ENCODE peak calls at places on chromosomes 1 and 21, in seven cellular contexts. One of them, this sample, is unnamed.
A peak's percentile ranks its signal among the peaks of the same experiment; 100 is the strongest.

GRCh38 chr21:14977814-14978213 is 87.0 kb downstream of the NRIP1 start:
- DNase-seq in foreskin fibroblast: no peak
- DNase-seq in cardiac fibroblast: no peak
- DNase-seq in MM.1S: no peak
- DNase-seq in thyroid gland: peak; percentile 27
- DNase-seq in HCT116: no peak
- DNase-seq in dorsolateral prefrontal cortex: no peak
- DNase-seq in this sample: no peak

GRCh38 chr1:169443923-169444322 is 16.6 kb upstream of the CCDC181 start:
- DNase-seq in foreskin fibroblast: no peak
- DNase-seq in cardiac fibroblast: no peak
- DNase-seq in MM.1S: no peak
- DNase-seq in thyroid gland: no peak
- DNase-seq in HCT116: no peak
- DNase-seq in dorsolateral prefrontal cortex: no peak
- DNase-seq in this sample: no peak

GRCh38 chr1:155570593-155570990 is 8.0 kb upstream of the ASH1L start:
- DNase-seq in foreskin fibroblast: no peak
- DNase-seq in cardiac fibroblast: peak; percentile 3
- DNase-seq in MM.1S: no peak
- DNase-seq in thyroid gland: no peak
- DNase-seq in HCT116: no peak
- DNase-seq in dorsolateral prefrontal cortex: no peak
- DNase-seq in this sample: no peak

GRCh38 chr21:33325222-33326067 is 675 bp downstream of the IFNAR1 start:
- DNase-seq in foreskin fibroblast: peak; percentile 62
- DNase-seq in cardiac fibroblast: peak; percentile 77
- DNase-seq in MM.1S: peak; percentile 90
- DNase-seq in thyroid gland: peak; percentile 72
- DNase-seq in HCT116: no peak
- DNase-seq in dorsolateral prefrontal cortex: peak; percentile 60
- DNase-seq in this sample: no peak

GRCh38 chr1:51653127-51653526 is 36.2 kb downstream of the OSBPL9 start:
- DNase-seq in foreskin fibroblast: no peak
- DNase-seq in cardiac fibroblast: no peak
- DNase-seq in MM.1S: no peak
- DNase-seq in thyroid gland: no peak
- DNase-seq in HCT116: no peak
- DNase-seq in dorsolateral prefrontal cortex: no peak
- DNase-seq in this sample: no peak

GRCh38 chr1:153776352-153776751 is 1.1 kb downstream of the SLC27A3 start:
- DNase-seq in foreskin fibroblast: no peak
- DNase-seq in cardiac fibroblast: no peak
- DNase-seq in MM.1S: no peak
- DNase-seq in thyroid gland: peak; percentile 32
- DNase-seq in HCT116: no peak
- DNase-seq in dorsolateral prefrontal cortex: no peak
- DNase-seq in this sample: no peak

GRCh38 chr1:8862528-8862927 is 16.0 kb downstream of the ENO1 start:
- DNase-seq in foreskin fibroblast: no peak
- DNase-seq in cardiac fibroblast: no peak
- DNase-seq in MM.1S: no peak
- DNase-seq in thyroid gland: no peak
- DNase-seq in HCT116: no peak
- DNase-seq in dorsolateral prefrontal cortex: no peak
- DNase-seq in this sample: no peak

GRCh38 chr1:148318123-148318899 is 164.8 kb downstream of the PPIAL4G start:
- DNase-seq in foreskin fibroblast: no peak
- DNase-seq in cardiac fibroblast: peak; percentile 32
- DNase-seq in MM.1S: peak; percentile 84
- DNase-seq in thyroid gland: no peak
- DNase-seq in HCT116: no peak
- DNase-seq in dorsolateral prefrontal cortex: no peak
- DNase-seq in this sample: no peak

GRCh38 chr1:219880765-219881457 is 47.4 kb downstream of the SLC30A10 start:
- DNase-seq in foreskin fibroblast: no peak
- DNase-seq in cardiac fibroblast: no peak
- DNase-seq in MM.1S: no peak
- DNase-seq in thyroid gland: no peak
- DNase-seq in HCT116: no peak
- DNase-seq in dorsolateral prefrontal cortex: no peak
- DNase-seq in this sample: no peak

GRCh38 chr1:2205191-2205952 is 10.8 kb upstream of the FAAP20 start:
- DNase-seq in foreskin fibroblast: peak; percentile 93
- DNase-seq in cardiac fibroblast: peak; percentile 98
- DNase-seq in MM.1S: peak; percentile 86
- DNase-seq in thyroid gland: peak; percentile 96
- DNase-seq in HCT116: peak; percentile 86
- DNase-seq in dorsolateral prefrontal cortex: peak; percentile 94
- DNase-seq in this sample: peak; percentile 74

GRCh38 chr1:40478276-40478675 is 1.2 kb downstream of the ZFP69 start:
- DNase-seq in foreskin fibroblast: peak; percentile 4
- DNase-seq in cardiac fibroblast: no peak
- DNase-seq in MM.1S: no peak
- DNase-seq in thyroid gland: no peak
- DNase-seq in HCT116: no peak
- DNase-seq in dorsolateral prefrontal cortex: no peak
- DNase-seq in this sample: no peak

GRCh38 chr1:1038694-1039093 is 18.8 kb downstream of the AGRN start:
- DNase-seq in foreskin fibroblast: no peak
- DNase-seq in cardiac fibroblast: no peak
- DNase-seq in MM.1S: no peak
- DNase-seq in thyroid gland: no peak
- DNase-seq in HCT116: no peak
- DNase-seq in dorsolateral prefrontal cortex: no peak
- DNase-seq in this sample: no peak

GRCh38 chr1:227764019-227764391 is 28.8 kb downstream of the SNAP47 start:
- DNase-seq in foreskin fibroblast: no peak
- DNase-seq in cardiac fibroblast: no peak
- DNase-seq in MM.1S: no peak
- DNase-seq in thyroid gland: no peak
- DNase-seq in HCT116: no peak
- DNase-seq in dorsolateral prefrontal cortex: no peak
- DNase-seq in this sample: no peak

GRCh38 chr1:35726814-35727433 is 8.2 kb upstream of the C1orf216 start:
- DNase-seq in foreskin fibroblast: no peak
- DNase-seq in cardiac fibroblast: peak; percentile 76
- DNase-seq in MM.1S: peak; percentile 48
- DNase-seq in thyroid gland: peak; percentile 63
- DNase-seq in HCT116: peak; percentile 24
- DNase-seq in dorsolateral prefrontal cortex: peak; percentile 64
- DNase-seq in this sample: no peak

DNA sequence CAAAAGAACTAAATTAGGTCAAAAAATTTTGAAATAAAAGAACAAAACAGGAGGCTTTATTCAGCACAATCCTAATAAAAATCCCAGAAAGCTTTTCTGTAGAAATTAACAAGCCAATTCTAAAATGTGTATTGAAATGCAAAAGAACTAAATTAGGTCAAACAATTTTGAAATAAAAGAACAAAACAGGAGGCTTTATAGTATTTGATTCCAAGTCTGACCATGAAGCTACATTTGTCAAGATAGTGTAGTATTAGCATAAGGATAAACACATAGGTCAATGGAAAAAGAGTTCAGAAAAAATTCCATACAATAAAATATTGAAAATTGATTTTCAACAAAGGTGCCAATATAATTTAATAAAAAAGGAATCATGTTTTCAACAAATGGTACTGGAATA is 10.8 kb downstream of the LRRC40 start:
- DNase-seq in foreskin fibroblast: no peak
- DNase-seq in cardiac fibroblast: no peak
- DNase-seq in MM.1S: no peak
- DNase-seq in thyroid gland: no peak
- DNase-seq in HCT116: no peak
- DNase-seq in dorsolateral prefrontal cortex: no peak
- DNase-seq in this sample: no peak
- H3K4me3 ChIP-seq in foreskin fibroblast: no peak overlapping the region
- H3K4me3 ChIP-seq in cardiac fibroblast: no peak overlapping the region
- H3K4me3 ChIP-seq in MM.1S: no peak overlapping the region
- H3K4me3 ChIP-seq in thyroid gland: no peak overlapping the region
- H3K4me3 ChIP-seq in HCT116: no peak overlapping the region
- H3K4me3 ChIP-seq in dorsolateral prefrontal cortex: no peak overlapping the region
- H3K4me3 ChIP-seq in this sample: no peak overlapping the region

GRCh38 chr1:66334311-66334710 is 199.6 kb upstream of the SGIP1 start:
- DNase-seq in foreskin fibroblast: no peak
- DNase-seq in cardiac fibroblast: no peak
- DNase-seq in MM.1S: no peak
- DNase-seq in thyroid gland: no peak
- DNase-seq in HCT116: no peak
- DNase-seq in dorsolateral prefrontal cortex: no peak
- DNase-seq in this sample: no peak

GRCh38 chr1:66333463-66334232 is 200.3 kb upstream of the SGIP1 start:
- DNase-seq in foreskin fibroblast: no peak
- DNase-seq in cardiac fibroblast: peak; percentile 75
- DNase-seq in MM.1S: no peak
- DNase-seq in thyroid gland: peak; percentile 34
- DNase-seq in HCT116: no peak
- DNase-seq in dorsolateral prefrontal cortex: no peak
- DNase-seq in this sample: no peak

GRCh38 chr1:66332524-66332853 is 201.5 kb upstream of the SGIP1 start:
- DNase-seq in foreskin fibroblast: no peak
- DNase-seq in cardiac fibroblast: no peak
- DNase-seq in MM.1S: no peak
- DNase-seq in thyroid gland: no peak
- DNase-seq in HCT116: no peak
- DNase-seq in dorsolateral prefrontal cortex: no peak
- DNase-seq in this sample: no peak

GRCh38 chr1:66330711-66331110 is 203.2 kb upstream of the SGIP1 start:
- DNase-seq in foreskin fibroblast: no peak
- DNase-seq in cardiac fibroblast: peak; percentile 59
- DNase-seq in MM.1S: peak; percentile 49
- DNase-seq in thyroid gland: no peak
- DNase-seq in HCT116: no peak
- DNase-seq in dorsolateral prefrontal cortex: no peak
- DNase-seq in this sample: no peak

GRCh38 chr1:66331641-66332523 is 202.1 kb upstream of the SGIP1 start:
- DNase-seq in foreskin fibroblast: peak; percentile 80
- DNase-seq in cardiac fibroblast: peak; percentile 92
- DNase-seq in MM.1S: peak; percentile 66
- DNase-seq in thyroid gland: peak; percentile 75
- DNase-seq in HCT116: no peak
- DNase-seq in dorsolateral prefrontal cortex: no peak
- DNase-seq in this sample: peak; percentile 75
- H3K4me3 ChIP-seq in foreskin fibroblast: peak overlapping the region; percentile 83
- H3K4me3 ChIP-seq in cardiac fibroblast: peak overlapping the region; percentile 52
- H3K4me3 ChIP-seq in MM.1S: peak overlapping the region; percentile 82
- H3K4me3 ChIP-seq in thyroid gland: peak overlapping the region; percentile 41
- H3K4me3 ChIP-seq in HCT116: peak overlapping the region; percentile 72
- H3K4me3 ChIP-seq in dorsolateral prefrontal cortex: peak overlapping the region; percentile 55
- H3K4me3 ChIP-seq in this sample: peak overlapping the region; percentile 54

DNA sequence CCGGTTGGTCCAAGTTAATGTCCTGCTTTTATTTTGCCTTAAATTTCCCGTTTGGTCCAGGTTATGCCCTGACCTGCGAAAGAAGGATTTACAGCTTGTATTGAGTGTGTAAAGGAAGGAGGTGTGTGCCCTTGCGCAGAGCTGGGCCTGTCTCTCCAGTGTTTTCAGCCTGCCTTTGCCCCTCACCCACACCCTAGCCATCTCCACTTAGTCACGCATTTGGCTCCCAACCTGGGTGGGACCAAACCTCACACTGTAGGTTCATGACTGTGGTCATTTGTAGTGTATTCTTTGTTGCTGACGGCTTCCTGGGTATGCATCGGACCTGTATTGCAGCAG is 567 bp upstream of the SRSF10 start:
- DNase-seq in foreskin fibroblast: no peak
- DNase-seq in cardiac fibroblast: no peak
- DNase-seq in MM.1S: no peak
- DNase-seq in thyroid gland: peak; percentile 81
- DNase-seq in HCT116: peak; percentile 75
- DNase-seq in dorsolateral prefrontal cortex: no peak
- DNase-seq in this sample: no peak
- H3K4me3 ChIP-seq in foreskin fibroblast: peak overlapping the region; percentile 96
- H3K4me3 ChIP-seq in cardiac fibroblast: peak overlapping the region; percentile 93
- H3K4me3 ChIP-seq in MM.1S: peak overlapping the region; percentile 57
- H3K4me3 ChIP-seq in thyroid gland: peak overlapping the region; percentile 94
- H3K4me3 ChIP-seq in HCT116: peak overlapping the region; percentile 86
- H3K4me3 ChIP-seq in dorsolateral prefrontal cortex: peak overlapping the region; percentile 87
- H3K4me3 ChIP-seq in this sample: peak overlapping the region; percentile 97

GRCh38 chr1:53080041-53080440 is 18.0 kb downstream of the PODN start:
- DNase-seq in foreskin fibroblast: no peak
- DNase-seq in cardiac fibroblast: no peak
- DNase-seq in MM.1S: no peak
- DNase-seq in thyroid gland: no peak
- DNase-seq in HCT116: no peak
- DNase-seq in dorsolateral prefrontal cortex: no peak
- DNase-seq in this sample: no peak

GRCh38 chr1:53081384-53082066 is 19.5 kb downstream of the PODN start:
- DNase-seq in foreskin fibroblast: no peak
- DNase-seq in cardiac fibroblast: no peak
- DNase-seq in MM.1S: no peak
- DNase-seq in thyroid gland: no peak
- DNase-seq in HCT116: no peak
- DNase-seq in dorsolateral prefrontal cortex: no peak
- DNase-seq in this sample: no peak

GRCh38 chr1:53079251-53079650 is 17.2 kb downstream of the PODN start:
- DNase-seq in foreskin fibroblast: no peak
- DNase-seq in cardiac fibroblast: no peak
- DNase-seq in MM.1S: no peak
- DNase-seq in thyroid gland: no peak
- DNase-seq in HCT116: no peak
- DNase-seq in dorsolateral prefrontal cortex: no peak
- DNase-seq in this sample: no peak

GRCh38 chr1:53082826-53083225 is 20.8 kb downstream of the PODN start:
- DNase-seq in foreskin fibroblast: no peak
- DNase-seq in cardiac fibroblast: no peak
- DNase-seq in MM.1S: no peak
- DNase-seq in thyroid gland: no peak
- DNase-seq in HCT116: no peak
- DNase-seq in dorsolateral prefrontal cortex: no peak
- DNase-seq in this sample: no peak

DNA sequence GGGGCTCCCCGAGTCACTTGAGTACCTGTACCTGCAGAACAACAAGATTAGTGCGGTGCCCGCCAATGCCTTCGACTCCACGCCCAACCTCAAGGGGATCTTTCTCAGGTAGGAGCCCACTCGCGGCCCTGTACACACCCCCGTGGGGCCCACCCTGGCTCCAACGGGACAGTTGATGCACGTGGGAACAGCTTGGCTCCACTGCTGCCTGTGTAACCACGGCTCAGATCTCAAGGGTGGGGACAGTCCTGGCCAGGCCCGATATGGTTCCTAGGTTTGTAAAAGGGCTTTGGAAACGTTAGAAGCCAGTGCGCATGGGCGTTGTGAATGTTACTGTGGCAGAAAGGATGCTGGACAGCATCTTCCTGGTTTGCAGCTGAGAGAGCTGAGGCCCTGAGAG is 18.8 kb downstream of the PODN start:
- DNase-seq in foreskin fibroblast: no peak
- DNase-seq in cardiac fibroblast: no peak
- DNase-seq in MM.1S: no peak
- DNase-seq in thyroid gland: no peak
- DNase-seq in HCT116: no peak
- DNase-seq in dorsolateral prefrontal cortex: no peak
- DNase-seq in this sample: no peak
- H3K4me3 ChIP-seq in foreskin fibroblast: no peak overlapping the region
- H3K4me3 ChIP-seq in cardiac fibroblast: no peak overlapping the region
- H3K4me3 ChIP-seq in MM.1S: no peak overlapping the region
- H3K4me3 ChIP-seq in thyroid gland: no peak overlapping the region
- H3K4me3 ChIP-seq in HCT116: no peak overlapping the region
- H3K4me3 ChIP-seq in dorsolateral prefrontal cortex: no peak overlapping the region
- H3K4me3 ChIP-seq in this sample: no peak overlapping the region